ENCODE peak calls at places on chromosomes 4 and X, in four cellular contexts. Z, G, D and S are unnamed samples.

GRCh38 chr4:41661447-41662076 is 87.0 kb downstream of the PHOX2B start:
- DNase-seq in Z (peak), G (no peak), D (peak), S (peak)

GRCh38 chr4:22463179-22463578 is 52.7 kb downstream of the ADGRA3 start:
- DNase-seq in Z (no peak), G (no peak), D (no peak), S (no peak)

GRCh38 chr4:74628808-74629616 is 165.3 kb downstream of the BTC start:
- DNase-seq in Z (no peak), G (no peak), D (no peak), S (no peak)

GRCh38 chr4:72568959-72569718 is at the start of gene ADAMTS3:
- DNase-seq in Z (peak), G (peak), D (peak), S (no peak)

GRCh38 chr4:67036791-67037190 is 508.5 kb downstream of the CENPC start:
- DNase-seq in Z (no peak), G (no peak), D (no peak), S (no peak)

GRCh38 chr4:67871867-67872266 is 11.9 kb downstream of the TMPRSS11D start:
- DNase-seq in Z (peak), G (no peak), D (peak), S (peak)

GRCh38 chr4:28686618-28687017 is 1826.0 kb downstream of the STIM2 start:
- DNase-seq in Z (peak), G (peak), D (peak), S (no peak)

GRCh38 chrX:816411-816810 is 185.8 kb downstream of the SHOX start:
- DNase-seq in Z (no peak), G (no peak), D (no peak), S (no peak)

GRCh38 chr4:158347596-158347995 is 137.3 kb downstream of the TMEM144 start:
- DNase-seq in Z (peak), G (no peak), D (no peak), S (peak)

GRCh38 chrX:97539970-97540519 is 656.3 kb downstream of the RPA4 start:
- DNase-seq in Z (peak), G (no peak), D (no peak), S (no peak)

GRCh38 chrX:149962859-149963757 is 24.8 kb upstream of the EOLA2 start:
- DNase-seq in Z (peak), G (no peak), D (peak), S (peak)

GRCh38 chr4:86450189-86450588 is 90.3 kb upstream of the MAPK10 start:
- DNase-seq in Z (peak), G (no peak), D (no peak), S (no peak)

GRCh38 chr4:151674804-151675290 is 86.0 kb downstream of the GATB start:
- DNase-seq in Z (peak), G (peak), D (peak), S (no peak)

GRCh38 chrX:150813922-150814321 is 84.5 kb downstream of the CD99L2 start:
- DNase-seq in Z (peak), G (no peak), D (no peak), S (peak)

GRCh38 chr4:5773271-5773555 is 62.2 kb downstream of the EVC start:
- DNase-seq in Z (peak), G (no peak), D (no peak), S (no peak)

GRCh38 chr4:137495578-137495977 is 36.7 kb downstream of the PCDH18 start:
- DNase-seq in Z (no peak), G (no peak), D (no peak), S (no peak)
- TF ChIP-seq CTCF in Z (no peak), G (no peak), D (no peak), S (no peak)

DNA sequence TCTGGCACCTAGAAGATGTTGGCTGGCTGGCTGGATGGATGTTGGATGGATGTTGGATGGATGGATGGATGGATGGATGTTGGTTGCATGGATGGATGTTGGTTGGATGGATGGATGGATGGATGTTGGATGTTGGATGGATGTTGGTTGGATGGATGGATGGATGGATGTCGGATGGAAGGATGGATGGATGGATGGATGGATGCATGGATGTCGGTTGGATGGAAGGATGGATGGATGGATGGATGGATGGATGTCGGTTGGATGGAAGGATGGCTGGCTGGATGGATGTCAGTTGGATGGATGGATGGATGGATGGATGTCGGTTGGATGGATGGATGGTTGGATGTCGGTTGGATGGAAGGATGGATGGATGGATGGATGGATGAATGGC is 96.7 kb downstream of the PSAPL1 start:
- DNase-seq in Z (no peak), G (no peak), D (no peak), S (no peak)
- H3K4me3 ChIP-seq in Z (no peak), G (no peak), D (no peak), S (no peak)

DNA sequence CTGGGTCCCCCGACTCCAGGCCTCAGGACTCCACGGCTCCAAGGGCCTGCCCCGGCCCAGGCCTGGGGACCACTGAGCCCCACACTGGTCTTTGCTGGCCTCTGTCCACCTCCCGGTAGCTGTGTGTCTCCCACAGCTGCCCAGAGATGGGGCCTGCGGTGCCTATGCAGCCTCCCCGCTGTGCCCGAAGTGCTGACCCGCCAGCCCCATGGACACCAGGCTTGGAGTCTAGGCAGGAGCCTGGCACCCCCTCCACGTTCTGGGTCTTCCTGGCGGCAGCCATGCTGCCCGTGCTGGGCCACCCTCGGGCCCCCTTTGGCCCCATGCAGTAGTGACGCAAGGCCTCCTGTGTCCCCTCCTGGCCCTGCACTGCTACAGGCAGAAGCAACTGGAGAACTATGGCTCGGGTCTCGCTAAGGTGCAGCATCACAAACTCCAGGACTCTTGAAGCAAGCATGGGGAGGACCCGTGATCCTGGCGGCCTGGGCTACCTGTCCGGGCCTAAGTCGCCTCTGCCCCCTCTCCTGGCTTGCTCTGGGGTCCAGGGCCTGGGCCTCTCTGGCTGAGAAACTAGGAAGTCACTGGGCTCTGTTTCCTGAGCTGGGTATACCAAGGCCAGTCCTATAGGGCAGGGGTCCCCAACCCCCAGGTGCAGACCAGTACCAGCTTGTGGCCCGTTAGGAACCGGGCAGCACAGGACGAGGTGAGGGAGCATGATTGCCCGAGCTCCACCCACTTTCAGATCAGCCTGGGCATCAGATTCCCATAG is 878 bp downstream of the MYL5 start:
- DNase-seq in Z (peak), G (no peak), D (no peak), S (no peak)
- TF ChIP-seq CTCF in Z (no peak), G (no peak), D (no peak), S (no peak)

GRCh38 chrX:154083134-154083517 is 14.4 kb downstream of the MECP2 start:
- DNase-seq in Z (no peak), G (no peak), D (peak), S (no peak)
- H3K4me3 ChIP-seq in Z (no peak), G (no peak), D (no peak), S (no peak)

DNA sequence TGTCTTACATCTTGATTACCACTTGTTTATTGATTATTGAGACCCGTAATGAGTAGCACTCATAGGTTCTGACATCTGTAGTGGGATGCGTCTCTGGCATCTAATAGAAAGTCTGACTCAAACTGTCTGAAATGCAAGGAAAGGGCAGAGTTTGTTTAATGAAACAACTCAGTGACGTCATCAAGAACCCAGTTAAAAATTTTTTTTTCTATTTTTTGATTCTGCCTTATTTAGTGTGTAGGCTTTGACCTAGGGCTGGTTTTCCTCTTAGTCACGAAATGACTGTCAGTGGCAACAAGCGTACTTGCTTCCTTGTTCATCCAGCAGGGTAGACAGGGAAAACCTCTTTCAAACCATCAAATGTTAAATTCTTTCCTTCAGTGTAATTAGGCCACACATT is 3.1 kb upstream of the CDKL5 start:
- DNase-seq in Z (peak), G (no peak), D (peak), S (peak)
- TF ChIP-seq CTCF in Z (peak), G (no peak), D (no peak), S (no peak)

DNA sequence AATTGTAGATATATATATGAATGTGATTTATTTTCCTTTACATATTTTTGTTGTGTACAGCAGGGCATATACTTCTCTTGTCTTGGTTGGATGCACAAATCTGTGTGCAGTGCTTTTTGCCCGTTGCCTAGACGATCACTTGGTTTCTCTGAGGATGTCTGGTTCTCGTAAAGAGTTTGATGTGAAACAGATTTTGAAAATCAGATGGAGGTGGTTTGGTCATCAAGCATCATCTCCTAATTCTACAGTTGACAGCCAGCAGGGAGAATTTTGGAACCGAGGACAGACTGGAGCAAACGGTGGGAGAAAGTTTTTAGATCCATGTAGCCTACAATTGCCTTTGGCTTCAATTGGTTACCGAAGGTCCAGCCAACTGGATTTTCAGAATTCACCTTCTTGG is 467 bp downstream of the KLHL5 start:
- DNase-seq in Z (peak), G (no peak), D (no peak), S (no peak)
- H3K4me3 ChIP-seq in Z (no peak), G (peak), D (no peak), S (no peak)